ENCODE peak calls at places on chromosomes 13 and 19, in eight cellular contexts. One of them, this sample, is unnamed.

GRCh38 chr19:19040417-19040816 is 7.0 kb downstream of the ARMC6 start:
- DNase-seq in heart right ventricle: peak
- DNase-seq in Peyer's patch: peak
- DNase-seq in cardiac fibroblast: peak
- DNase-seq in fibroblast of villous mesenchyme: peak
- DNase-seq in fibroblast of mammary gland: peak
- DNase-seq in cardiac muscle cell: no peak
- DNase-seq in GM23338: no peak
- DNase-seq in this sample: peak

GRCh38 chr13:94351292-94352000 is 128.0 kb downstream of the DCT start:
- DNase-seq in heart right ventricle: no peak
- DNase-seq in Peyer's patch: no peak
- DNase-seq in cardiac fibroblast: peak
- DNase-seq in fibroblast of villous mesenchyme: peak
- DNase-seq in fibroblast of mammary gland: peak
- DNase-seq in cardiac muscle cell: no peak
- DNase-seq in GM23338: no peak
- DNase-seq in this sample: peak

GRCh38 chr19:56245062-56245740 is 27.3 kb upstream of the EDDM13 start:
- DNase-seq in heart right ventricle: no peak
- DNase-seq in Peyer's patch: no peak
- DNase-seq in cardiac fibroblast: no peak
- DNase-seq in fibroblast of villous mesenchyme: no peak
- DNase-seq in fibroblast of mammary gland: peak
- DNase-seq in cardiac muscle cell: no peak
- DNase-seq in GM23338: no peak
- DNase-seq in this sample: peak

GRCh38 chr13:100673831-100674362 is 698 bp downstream of the TMTC4 start:
- DNase-seq in heart right ventricle: peak
- DNase-seq in Peyer's patch: peak
- DNase-seq in cardiac fibroblast: peak
- DNase-seq in fibroblast of villous mesenchyme: peak
- DNase-seq in fibroblast of mammary gland: peak
- DNase-seq in cardiac muscle cell: no peak
- DNase-seq in GM23338: peak
- DNase-seq in this sample: peak

GRCh38 chr19:54427586-54427985 is 12.3 kb downstream of the TTYH1 start:
- DNase-seq in heart right ventricle: no peak
- DNase-seq in Peyer's patch: no peak
- DNase-seq in cardiac fibroblast: no peak
- DNase-seq in fibroblast of villous mesenchyme: no peak
- DNase-seq in fibroblast of mammary gland: no peak
- DNase-seq in cardiac muscle cell: no peak
- DNase-seq in GM23338: no peak
- DNase-seq in this sample: no peak

GRCh38 chr13:51832471-51833152 is 12.4 kb downstream of the TMEM272 start:
- DNase-seq in heart right ventricle: peak
- DNase-seq in Peyer's patch: peak
- DNase-seq in cardiac fibroblast: peak
- DNase-seq in fibroblast of villous mesenchyme: peak
- DNase-seq in fibroblast of mammary gland: peak
- DNase-seq in cardiac muscle cell: peak
- DNase-seq in GM23338: peak
- DNase-seq in this sample: peak

GRCh38 chr13:74661851-74662250 is 527.6 kb upstream of the KLF12 start:
- DNase-seq in heart right ventricle: no peak
- DNase-seq in Peyer's patch: no peak
- DNase-seq in cardiac fibroblast: no peak
- DNase-seq in fibroblast of villous mesenchyme: peak
- DNase-seq in fibroblast of mammary gland: peak
- DNase-seq in cardiac muscle cell: no peak
- DNase-seq in GM23338: no peak
- DNase-seq in this sample: peak

GRCh38 chr13:45119469-45119989 is 781 bp upstream of the GTF2F2 start:
- DNase-seq in heart right ventricle: peak
- DNase-seq in Peyer's patch: peak
- DNase-seq in cardiac fibroblast: peak
- DNase-seq in fibroblast of villous mesenchyme: peak
- DNase-seq in fibroblast of mammary gland: peak
- DNase-seq in cardiac muscle cell: no peak
- DNase-seq in GM23338: no peak
- DNase-seq in this sample: peak

GRCh38 chr19:24046550-24046949 is 40.4 kb upstream of the ZNF254 start:
- DNase-seq in heart right ventricle: no peak
- DNase-seq in Peyer's patch: no peak
- DNase-seq in cardiac fibroblast: no peak
- DNase-seq in fibroblast of villous mesenchyme: no peak
- DNase-seq in fibroblast of mammary gland: no peak
- DNase-seq in cardiac muscle cell: no peak
- DNase-seq in GM23338: no peak
- DNase-seq in this sample: no peak

GRCh38 chr19:35143231-35143715 is at the start of gene FXYD7:
- DNase-seq in heart right ventricle: no peak
- DNase-seq in Peyer's patch: no peak
- DNase-seq in cardiac fibroblast: no peak
- DNase-seq in fibroblast of villous mesenchyme: no peak
- DNase-seq in fibroblast of mammary gland: no peak
- DNase-seq in cardiac muscle cell: no peak
- DNase-seq in GM23338: peak
- DNase-seq in this sample: no peak
- TF ChIP-seq CTCF in heart right ventricle: no peak
- TF ChIP-seq CTCF in Peyer's patch: no peak
- TF ChIP-seq CTCF in cardiac fibroblast: no peak
- TF ChIP-seq CTCF in fibroblast of villous mesenchyme: peak
- TF ChIP-seq CTCF in fibroblast of mammary gland: no peak
- TF ChIP-seq CTCF in cardiac muscle cell: no peak
- TF ChIP-seq CTCF in GM23338: no peak
- TF ChIP-seq CTCF in this sample: no peak

GRCh38 chr13:110331362-110331761 is 24.3 kb downstream of the COL4A2 start:
- DNase-seq in heart right ventricle: no peak
- DNase-seq in Peyer's patch: peak
- DNase-seq in cardiac fibroblast: no peak
- DNase-seq in fibroblast of villous mesenchyme: peak
- DNase-seq in fibroblast of mammary gland: peak
- DNase-seq in cardiac muscle cell: no peak
- DNase-seq in GM23338: no peak
- DNase-seq in this sample: peak
- H3K4me3 ChIP-seq in heart right ventricle: no peak
- H3K4me3 ChIP-seq in Peyer's patch: no peak
- H3K4me3 ChIP-seq in cardiac fibroblast: no peak
- H3K4me3 ChIP-seq in fibroblast of villous mesenchyme: no peak
- H3K4me3 ChIP-seq in fibroblast of mammary gland: no peak
- H3K4me3 ChIP-seq in cardiac muscle cell: no peak
- H3K4me3 ChIP-seq in GM23338: no peak
- H3K4me3 ChIP-seq in this sample: no peak

GRCh38 chr19:33403221-33403972 is 29.9 kb downstream of the CEBPG start:
- DNase-seq in heart right ventricle: no peak
- DNase-seq in Peyer's patch: peak
- DNase-seq in cardiac fibroblast: no peak
- DNase-seq in fibroblast of villous mesenchyme: peak
- DNase-seq in fibroblast of mammary gland: no peak
- DNase-seq in cardiac muscle cell: no peak
- DNase-seq in GM23338: no peak
- DNase-seq in this sample: no peak

GRCh38 chr19:33401683-33402420 is 28.3 kb downstream of the CEBPG start:
- DNase-seq in heart right ventricle: no peak
- DNase-seq in Peyer's patch: peak
- DNase-seq in cardiac fibroblast: no peak
- DNase-seq in fibroblast of villous mesenchyme: no peak
- DNase-seq in fibroblast of mammary gland: no peak
- DNase-seq in cardiac muscle cell: no peak
- DNase-seq in GM23338: no peak
- DNase-seq in this sample: no peak

GRCh38 chr19:33403973-33404304 is 30.4 kb downstream of the CEBPG start:
- DNase-seq in heart right ventricle: no peak
- DNase-seq in Peyer's patch: no peak
- DNase-seq in cardiac fibroblast: no peak
- DNase-seq in fibroblast of villous mesenchyme: no peak
- DNase-seq in fibroblast of mammary gland: no peak
- DNase-seq in cardiac muscle cell: no peak
- DNase-seq in GM23338: no peak
- DNase-seq in this sample: peak

GRCh38 chr19:33400856-33401682 is 27.6 kb downstream of the CEBPG start:
- DNase-seq in heart right ventricle: no peak
- DNase-seq in Peyer's patch: peak
- DNase-seq in cardiac fibroblast: no peak
- DNase-seq in fibroblast of villous mesenchyme: no peak
- DNase-seq in fibroblast of mammary gland: no peak
- DNase-seq in cardiac muscle cell: no peak
- DNase-seq in GM23338: no peak
- DNase-seq in this sample: no peak

GRCh38 chr19:33402421-33403220 is 29.1 kb downstream of the CEBPG start:
- DNase-seq in heart right ventricle: no peak
- DNase-seq in Peyer's patch: peak
- DNase-seq in cardiac fibroblast: no peak
- DNase-seq in fibroblast of villous mesenchyme: no peak
- DNase-seq in fibroblast of mammary gland: no peak
- DNase-seq in cardiac muscle cell: no peak
- DNase-seq in GM23338: no peak
- DNase-seq in this sample: no peak
- TF ChIP-seq CTCF in heart right ventricle: no peak
- TF ChIP-seq CTCF in Peyer's patch: peak
- TF ChIP-seq CTCF in cardiac fibroblast: no peak
- TF ChIP-seq CTCF in fibroblast of villous mesenchyme: no peak
- TF ChIP-seq CTCF in fibroblast of mammary gland: no peak
- TF ChIP-seq CTCF in cardiac muscle cell: no peak
- TF ChIP-seq CTCF in GM23338: no peak
- TF ChIP-seq CTCF in this sample: no peak

DNA sequence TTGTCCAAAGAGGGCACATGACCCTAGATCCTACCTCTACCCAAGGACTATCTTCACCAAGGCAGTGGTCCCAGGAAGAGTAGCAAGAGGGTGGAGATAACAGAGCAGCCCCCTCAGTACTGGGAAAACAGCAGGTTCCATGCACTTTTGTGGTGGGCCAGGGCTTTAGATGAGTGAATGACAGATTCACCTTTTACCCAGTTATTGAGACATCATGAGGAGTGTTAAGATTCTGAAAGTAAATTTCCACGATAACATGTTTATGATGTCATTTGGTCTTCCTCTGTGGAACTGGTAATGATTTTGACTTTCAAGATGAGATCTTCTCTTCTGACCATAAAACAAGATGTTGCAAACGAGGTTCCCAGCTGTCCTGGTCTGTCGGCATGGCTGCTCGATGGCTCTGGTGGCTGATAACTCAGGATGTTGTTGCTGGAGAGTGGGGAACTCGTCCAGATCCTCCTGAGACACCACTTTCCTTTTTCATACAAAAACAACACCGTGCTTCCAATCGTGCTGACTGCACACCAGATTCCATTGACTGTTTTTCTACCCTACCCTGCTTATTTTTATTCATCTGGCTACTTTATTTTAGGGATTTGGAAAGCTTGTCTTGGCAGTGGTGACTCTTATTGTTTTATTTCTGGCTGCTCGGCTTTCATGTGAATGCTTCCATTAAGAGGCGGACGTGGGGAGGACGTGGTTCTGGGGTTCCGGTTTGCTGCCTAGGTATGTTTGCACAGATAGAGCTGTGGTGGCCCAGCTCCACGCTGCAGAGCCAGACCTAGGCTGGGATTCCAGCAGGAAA is 88.5 kb downstream of the LRCH1 start:
- DNase-seq in heart right ventricle: peak
- DNase-seq in Peyer's patch: no peak
- DNase-seq in cardiac fibroblast: peak
- DNase-seq in fibroblast of villous mesenchyme: peak
- DNase-seq in fibroblast of mammary gland: no peak
- DNase-seq in cardiac muscle cell: no peak
- DNase-seq in GM23338: no peak
- DNase-seq in this sample: no peak
- H3K4me3 ChIP-seq in heart right ventricle: peak
- H3K4me3 ChIP-seq in Peyer's patch: no peak
- H3K4me3 ChIP-seq in cardiac fibroblast: peak
- H3K4me3 ChIP-seq in fibroblast of villous mesenchyme: no peak
- H3K4me3 ChIP-seq in fibroblast of mammary gland: no peak
- H3K4me3 ChIP-seq in cardiac muscle cell: no peak
- H3K4me3 ChIP-seq in GM23338: no peak
- H3K4me3 ChIP-seq in this sample: peak

GRCh38 chr13:67841071-67841470 is 610.9 kb upstream of the PCDH9 start:
- DNase-seq in heart right ventricle: no peak
- DNase-seq in Peyer's patch: no peak
- DNase-seq in cardiac fibroblast: no peak
- DNase-seq in fibroblast of villous mesenchyme: no peak
- DNase-seq in fibroblast of mammary gland: no peak
- DNase-seq in cardiac muscle cell: no peak
- DNase-seq in GM23338: peak
- DNase-seq in this sample: no peak
- TF ChIP-seq CTCF in heart right ventricle: no peak
- TF ChIP-seq CTCF in Peyer's patch: no peak
- TF ChIP-seq CTCF in cardiac fibroblast: no peak
- TF ChIP-seq CTCF in fibroblast of villous mesenchyme: no peak
- TF ChIP-seq CTCF in fibroblast of mammary gland: no peak
- TF ChIP-seq CTCF in cardiac muscle cell: no peak
- TF ChIP-seq CTCF in GM23338: peak
- TF ChIP-seq CTCF in this sample: no peak

GRCh38 chr13:36344173-36344572 is 2.0 kb downstream of the SPART start:
- DNase-seq in heart right ventricle: no peak
- DNase-seq in Peyer's patch: no peak
- DNase-seq in cardiac fibroblast: peak
- DNase-seq in fibroblast of villous mesenchyme: peak
- DNase-seq in fibroblast of mammary gland: peak
- DNase-seq in cardiac muscle cell: no peak
- DNase-seq in GM23338: peak
- DNase-seq in this sample: peak

GRCh38 chr13:36341718-36342117 is 4.5 kb downstream of the SPART start:
- DNase-seq in heart right ventricle: no peak
- DNase-seq in Peyer's patch: no peak
- DNase-seq in cardiac fibroblast: no peak
- DNase-seq in fibroblast of villous mesenchyme: peak
- DNase-seq in fibroblast of mammary gland: peak
- DNase-seq in cardiac muscle cell: no peak
- DNase-seq in GM23338: no peak
- DNase-seq in this sample: peak

GRCh38 chr13:36345438-36346221 is 564 bp downstream of the SPART start:
- DNase-seq in heart right ventricle: peak
- DNase-seq in Peyer's patch: peak
- DNase-seq in cardiac fibroblast: peak
- DNase-seq in fibroblast of villous mesenchyme: peak
- DNase-seq in fibroblast of mammary gland: peak
- DNase-seq in cardiac muscle cell: peak
- DNase-seq in GM23338: peak
- DNase-seq in this sample: peak

GRCh38 chr13:36344886-36345437 is 1.2 kb downstream of the SPART start:
- DNase-seq in heart right ventricle: peak
- DNase-seq in Peyer's patch: no peak
- DNase-seq in cardiac fibroblast: peak
- DNase-seq in fibroblast of villous mesenchyme: no peak
- DNase-seq in fibroblast of mammary gland: peak
- DNase-seq in cardiac muscle cell: peak
- DNase-seq in GM23338: peak
- DNase-seq in this sample: no peak

GRCh38 chr13:36343766-36344165 is 2.4 kb downstream of the SPART start:
- DNase-seq in heart right ventricle: no peak
- DNase-seq in Peyer's patch: no peak
- DNase-seq in cardiac fibroblast: no peak
- DNase-seq in fibroblast of villous mesenchyme: no peak
- DNase-seq in fibroblast of mammary gland: no peak
- DNase-seq in cardiac muscle cell: no peak
- DNase-seq in GM23338: no peak
- DNase-seq in this sample: no peak
- H3K4me3 ChIP-seq in heart right ventricle: no peak
- H3K4me3 ChIP-seq in Peyer's patch: no peak
- H3K4me3 ChIP-seq in cardiac fibroblast: no peak
- H3K4me3 ChIP-seq in fibroblast of villous mesenchyme: peak
- H3K4me3 ChIP-seq in fibroblast of mammary gland: peak
- H3K4me3 ChIP-seq in cardiac muscle cell: no peak
- H3K4me3 ChIP-seq in GM23338: peak
- H3K4me3 ChIP-seq in this sample: peak

This sample was measured in AG10803.